ENCODE peak calls at places on chromosome 17, in nine cellular contexts. K is heart left ventricle, S is hepatocyte, V is Peyer's patch, W is heart right ventricle, I is lower lobe of right lung, Q is mesenchymal stem cell, L is right atrium auricular region, G is adrenal gland. N is an unnamed sample.

GRCh38 chr17:41739661-41740352 is 5.4 kb upstream of the HAP1 start:
- DNase-seq in K (no peak), W (no peak), G (no peak), Q (peak; percentile 35), L (no peak), S (no peak), I (no peak), V (no peak), N (no peak)

GRCh38 chr17:11144358-11145233 is 96.4 kb upstream of the SHISA6 start:
- DNase-seq in W (peak; percentile 27), K (no peak), L (no peak), G (peak; percentile 68), I (no peak), Q (no peak), V (peak; percentile 66), S (peak; percentile 78), N (peak; percentile 83)

GRCh38 chr17:56213031-56213430 is 59.8 kb downstream of the ANKFN1 start:
- DNase-seq in K (no peak), I (no peak), W (no peak), S (no peak), Q (no peak), L (no peak), G (no peak), V (no peak), N (no peak)

GRCh38 chr17:47239663-47240374 is 13.8 kb upstream of the ITGB3 start:
- DNase-seq in S (peak; percentile 77), V (peak; percentile 68), L (peak; percentile 96), G (peak; percentile 96), K (peak; percentile 75), Q (peak; percentile 98), W (peak; percentile 88), I (no peak), N (peak; percentile 80)

GRCh38 chr17:72928454-72929136 is 163.9 kb downstream of the SLC39A11 start:
- DNase-seq in G (no peak), K (no peak), W (no peak), S (peak; percentile 56), I (no peak), Q (no peak), L (no peak), V (peak; percentile 60), N (no peak)

GRCh38 chr17:45339646-45340605 is 23.1 kb upstream of the MAP3K14 start:
- DNase-seq in I (no peak), S (no peak), V (peak; percentile 17), W (no peak), Q (no peak), K (no peak), L (no peak), G (no peak), N (no peak)

GRCh38 chr17:41873559-41874292 is 8.5 kb upstream of the KLHL11 start:
- DNase-seq in V (no peak), K (no peak), Q (no peak), W (no peak), L (no peak), S (no peak), I (no peak), G (no peak), N (no peak)

GRCh38 chr17:45809484-45809883 is 25.4 kb downstream of the CRHR1 start:
- DNase-seq in S (no peak), Q (no peak), I (no peak), W (no peak), V (no peak), G (no peak), L (no peak), K (no peak), N (no peak)

GRCh38 chr17:27808629-27809028 is 8.3 kb upstream of the NOS2 start:
- DNase-seq in L (no peak), V (no peak), Q (no peak), S (no peak), I (no peak), G (no peak), K (no peak), W (no peak), N (no peak)

GRCh38 chr17:42695500-42695899 is 13.2 kb downstream of the CNTNAP1 start:
- DNase-seq in L (no peak), S (no peak), Q (no peak), G (no peak), V (no peak), I (no peak), W (no peak), K (no peak), N (no peak)

GRCh38 chr17:63622571-63623390 is 564 bp downstream of the MAP3K3 start:
- DNase-seq in K (peak; percentile 83), G (peak; percentile 70), S (peak; percentile 81), L (peak; percentile 65), Q (peak; percentile 76), W (peak; percentile 73), V (peak; percentile 84), I (peak; percentile 89), N (peak; percentile 60)

GRCh38 chr17:56744721-56745120 is 89.0 kb downstream of the C17orf67 start:
- DNase-seq in K (no peak), L (no peak), W (no peak), I (no peak), G (no peak), S (no peak), V (no peak), Q (no peak), N (no peak)

GRCh38 chr17:77312786-77313599 is 172.2 kb downstream of the SEC14L1 start:
- DNase-seq in Q (peak; percentile 67), W (peak; percentile 62), G (peak; percentile 82), I (peak; percentile 36), S (peak; percentile 90), V (peak; percentile 60), K (peak; percentile 79), L (peak; percentile 86), N (no peak)

GRCh38 chr17:76273435-76273921 is 8.3 kb downstream of the UBALD2 start:
- DNase-seq in W (no peak), Q (peak; percentile 46), L (no peak), V (no peak), I (peak; percentile 47), G (no peak), K (no peak), S (no peak), N (no peak)

DNA sequence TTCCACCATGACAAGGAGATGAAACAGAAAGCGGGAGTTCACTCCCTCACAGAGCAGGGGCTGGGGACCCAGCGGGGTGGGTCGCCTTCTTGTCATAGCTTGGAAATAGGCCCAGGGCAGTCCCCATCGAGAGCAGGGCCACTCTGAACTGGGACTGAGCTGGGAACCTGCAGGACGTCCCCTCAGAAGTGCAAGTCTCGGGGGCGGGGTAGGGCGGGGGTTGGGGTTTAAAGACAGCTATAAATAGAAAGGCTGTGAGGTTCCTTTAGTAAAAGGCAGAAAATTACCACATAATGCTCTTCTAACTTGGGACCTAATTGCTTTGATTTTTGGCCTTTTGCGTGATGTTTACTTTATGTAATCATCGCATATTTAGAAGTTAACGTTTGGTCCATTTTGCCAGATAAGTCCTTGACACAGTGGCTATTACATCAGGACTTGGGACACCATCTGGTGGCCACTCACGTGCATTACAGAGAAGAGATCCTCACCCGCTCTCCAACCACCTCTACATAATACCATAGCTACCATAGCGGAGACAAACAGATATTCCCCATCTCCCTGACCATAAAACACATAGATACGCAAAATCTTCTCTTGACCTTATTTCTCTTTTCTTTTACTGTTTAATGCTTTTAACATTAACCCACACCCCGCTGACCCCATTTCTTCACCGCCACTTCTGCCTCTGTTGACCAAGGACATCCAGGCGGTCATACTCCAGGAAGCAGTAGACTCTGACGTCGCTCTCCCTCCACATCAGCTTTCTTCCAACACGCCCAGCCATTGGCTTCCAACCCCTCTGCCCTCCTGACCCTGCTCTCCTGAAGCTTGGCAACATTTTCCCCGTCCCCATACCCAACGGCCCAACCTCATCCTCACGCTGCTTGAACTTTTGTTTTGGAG is 27.5 kb upstream of the PIK3R6 start:
- DNase-seq in G (peak; percentile 68), V (peak; percentile 81), S (peak; percentile 85), I (no peak), L (no peak), Q (peak; percentile 52), K (peak; percentile 51), W (peak; percentile 61), N (peak; percentile 76)
- H3K36me3 ChIP-seq in G (no peaks in the 10 kb centered on the region), V (no peaks in the 10 kb centered on the region), S (no peaks in the 10 kb centered on the region), I (peaks cover 8% of the 10 kb centered on the region), L (no peaks in the 10 kb centered on the region), Q (no peaks in the 10 kb centered on the region), K (no peaks in the 10 kb centered on the region), W (no peaks in the 10 kb centered on the region), N (no peaks in the 10 kb centered on the region)

GRCh38 chr17:62030264-62030663 is 34.8 kb downstream of the MED13 start:
- DNase-seq in V (no peak), Q (no peak), K (no peak), S (no peak), G (peak; percentile 40), L (no peak), W (no peak), I (no peak), N (no peak)

GRCh38 chr17:62032480-62032879 is 32.6 kb downstream of the MED13 start:
- DNase-seq in L (no peak), V (no peak), G (no peak), W (no peak), Q (peak; percentile 31), I (no peak), S (no peak), K (no peak), N (no peak)

GRCh38 chr17:62038248-62038647 is 26.8 kb downstream of the MED13 start:
- DNase-seq in Q (no peak), L (no peak), S (no peak), I (no peak), K (no peak), V (no peak), G (no peak), W (no peak), N (no peak)

DNA sequence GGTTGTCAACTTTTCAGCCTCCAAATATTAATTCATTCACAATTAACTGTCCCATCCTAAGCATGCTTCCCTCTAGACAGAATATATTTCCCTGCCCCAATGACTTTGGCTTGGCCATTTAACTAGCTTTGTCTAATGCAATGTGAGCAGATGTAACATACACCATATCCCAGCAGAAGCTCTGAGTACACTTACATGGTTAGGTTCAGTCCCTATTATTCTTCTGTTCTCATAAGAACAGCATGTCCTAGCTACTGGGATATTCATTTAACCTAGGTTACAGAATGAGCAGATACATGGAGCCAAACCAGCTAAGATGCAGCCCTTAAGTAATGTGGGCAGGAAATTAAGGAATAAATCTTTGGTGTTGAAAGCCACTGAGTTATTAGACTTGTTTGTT is 31.8 kb downstream of the MED13 start:
- DNase-seq in W (no peak), G (no peak), I (no peak), Q (no peak), K (no peak), S (no peak), V (no peak), L (no peak), N (no peak)
- H3K36me3 ChIP-seq in W (peaks cover 73% of the 10 kb centered on the region), G (peaks cover 59% of the 10 kb centered on the region), I (peaks cover 81% of the 10 kb centered on the region), Q (peaks cover 74% of the 10 kb centered on the region), K (no peaks in the 10 kb centered on the region), S (no peaks in the 10 kb centered on the region), V (peaks cover 70% of the 10 kb centered on the region), L (peaks cover 66% of the 10 kb centered on the region), N (peaks cover 64% of the 10 kb centered on the region)

GRCh38 chr17:82060001-82060380 is 5.6 kb downstream of the DUS1L start:
- DNase-seq in K (no peak), L (no peak), S (no peak), I (no peak), Q (no peak), G (no peak), V (no peak), W (no peak), N (no peak)
- H3K36me3 ChIP-seq in K (no peaks in the 10 kb centered on the region), L (peaks cover 57% of the 10 kb centered on the region), S (no peaks in the 10 kb centered on the region), I (peaks cover 87% of the 10 kb centered on the region), Q (peaks cover 78% of the 10 kb centered on the region), G (peaks cover 75% of the 10 kb centered on the region), V (peaks cover 89% of the 10 kb centered on the region), W (peaks cover 87% of the 10 kb centered on the region), N (peaks cover 81% of the 10 kb centered on the region)

DNA sequence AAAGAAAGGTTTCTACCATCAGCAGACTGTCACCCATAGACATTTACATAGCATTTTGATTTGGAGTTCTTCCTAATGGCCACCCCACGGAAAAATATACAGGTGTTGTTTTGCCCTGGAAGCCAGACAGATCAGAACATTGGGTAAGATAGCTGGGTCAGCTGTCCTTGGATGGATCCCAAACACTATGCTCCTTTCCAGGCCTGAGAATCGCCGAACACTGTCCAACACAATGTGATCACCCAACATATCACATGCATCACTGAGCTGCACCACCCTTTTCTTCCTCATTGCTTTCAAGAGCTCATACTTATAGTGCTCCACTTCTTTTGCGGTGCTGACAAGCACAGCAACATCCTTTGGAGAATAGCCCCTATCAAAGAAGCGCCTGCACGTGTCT is 21.1 kb downstream of the SLFN11 start:
- DNase-seq in K (no peak), V (no peak), G (no peak), W (no peak), L (no peak), I (no peak), Q (no peak), S (no peak), N (no peak)
- H3K36me3 ChIP-seq in K (no peaks in the 10 kb centered on the region), V (peaks cover 5% of the 10 kb centered on the region), G (peaks cover 10% of the 10 kb centered on the region), W (peaks cover 50% of the 10 kb centered on the region), L (peaks cover 15% of the 10 kb centered on the region), I (peaks cover 58% of the 10 kb centered on the region), Q (peaks cover 57% of the 10 kb centered on the region), S (no peaks in the 10 kb centered on the region), N (peaks cover 57% of the 10 kb centered on the region)